ENCODE peak calls at places on chromosome 17, in four cellular contexts. Q is H9; B is CD4-positive, alpha-beta T cell; D is head of caudate nucleus. K is an unnamed sample.

GRCh38 chr17:8740486-8740885 is 4.2 kb downstream of the CCDC42 start:
- DNase-seq in Q (peak; percentile 89), D (no peak), B (peak; percentile 20), K (no peak)

GRCh38 chr17:75927286-75927922 is 13.4 kb downstream of the FBF1 start:
- DNase-seq in B (no peak), Q (peak; percentile 80), D (no peak), K (peak; percentile 63)

GRCh38 chr17:70871180-70871818 is 702.0 kb downstream of the KCNJ2 start:
- DNase-seq in D (no peak), B (no peak), Q (no peak), K (no peak)

GRCh38 chr17:76523084-76524037 is 14.1 kb downstream of the CYGB start:
- DNase-seq in B (peak; percentile 66), Q (peak; percentile 94), D (peak; percentile 82), K (peak; percentile 74)

GRCh38 chr17:246851-247421 is 65.5 kb upstream of the DOC2B start:
- DNase-seq in Q (no peak), D (no peak), B (no peak), K (no peak)

GRCh38 chr17:16255481-16255901 is 38.5 kb downstream of the PIGL start:
- DNase-seq in Q (peak; percentile 47), B (no peak), D (peak; percentile 37), K (no peak)

GRCh38 chr17:72561680-72562079 is 440.9 kb downstream of the SOX9 start:
- DNase-seq in Q (no peak), D (no peak), B (no peak), K (no peak)

GRCh38 chr17:41519501-41520224 is 973 bp upstream of the KRT15 start:
- DNase-seq in Q (no peak), D (no peak), B (no peak), K (no peak)

GRCh38 chr17:37766951-37767350 is 22.1 kb upstream of the HNF1B start:
- DNase-seq in B (no peak), D (no peak), Q (no peak), K (no peak)

GRCh38 chr17:81365148-81365600 is 30.1 kb upstream of the BAHCC1 start:
- DNase-seq in B (no peak), D (peak; percentile 42), Q (peak; percentile 82), K (no peak)

GRCh38 chr17:82930924-82931695 is 91.3 kb upstream of the ZNF750 start:
- DNase-seq in Q (no peak), B (no peak), D (no peak), K (no peak)

GRCh38 chr17:17693253-17693954 is 12.1 kb downstream of the RAI1 start:
- DNase-seq in B (no peak), Q (peak; percentile 73), D (peak; percentile 66), K (no peak)

GRCh38 chr17:76357597-76358158 is 4.0 kb upstream of the PRPSAP1 start:
- DNase-seq in Q (no peak), B (no peak), D (no peak), K (no peak)

GRCh38 chr17:38509772-38510423 is 81.6 kb downstream of the ARHGAP23 start:
- DNase-seq in D (no peak), B (no peak), Q (peak; percentile 78), K (no peak)

GRCh38 chr17:77755410-77755963 is 203.0 kb upstream of the TNRC6C start:
- DNase-seq in Q (no peak), D (no peak), B (no peak), K (no peak)

GRCh38 chr17:47837401-47838039 is 3.6 kb downstream of the SCRN2 start:
- DNase-seq in Q (no peak), D (no peak), B (no peak), K (peak; percentile 89)

GRCh38 chr17:51860934-51861561 is 297.5 kb downstream of the CA10 start:
- DNase-seq in D (peak; percentile 78), B (no peak), Q (peak; percentile 88), K (no peak)

GRCh38 chr17:70668938-70669778 is 499.8 kb downstream of the KCNJ2 start:
- DNase-seq in Q (no peak), D (no peak), B (no peak), K (no peak)

GRCh38 chr17:73887739-73888138 is 243.5 kb upstream of the SDK2 start:
- DNase-seq in B (no peak), D (no peak), Q (no peak), K (no peak)

GRCh38 chr17:13176436-13176835 is 158.6 kb upstream of the ELAC2 start:
- DNase-seq in Q (no peak), D (no peak), B (no peak), K (no peak)

GRCh38 chr17:41614098-41614497 is 1.5 kb upstream of the KRT16 start:
- DNase-seq in Q (no peak), B (no peak), D (no peak), K (no peak)

GRCh38 chr17:3535253-3535995 is 22.2 kb downstream of the TRPV3 start:
- DNase-seq in Q (peak; percentile 93), B (peak; percentile 20), D (peak; percentile 87), K (no peak)

GRCh38 chr17:69179227-69179952 is 37.7 kb upstream of the ABCA6 start:
- DNase-seq in B (no peak), D (no peak), Q (no peak), K (no peak)

GRCh38 chr17:56966277-56966676 is 5.4 kb upstream of the COIL start:
- DNase-seq in D (no peak), Q (no peak), B (no peak), K (no peak)

GRCh38 chr17:79609175-79609589 is 1.7 kb downstream of the RBFOX3 start:
- DNase-seq in D (no peak), Q (no peak), B (no peak), K (no peak)

GRCh38 chr17:48240562-48241130 is 133.1 kb downstream of the SNX11 start:
- DNase-seq in D (no peak), B (no peak), Q (no peak), K (no peak)

GRCh38 chr17:49887744-49888360 is 40.0 kb upstream of the TAC4 start:
- DNase-seq in B (no peak), D (no peak), Q (no peak), K (no peak)

GRCh38 chr17:72422505-72423285 is 301.9 kb downstream of the SOX9 start:
- DNase-seq in D (no peak), B (no peak), Q (no peak), K (no peak)

GRCh38 chr17:82235775-82236141 is 6.9 kb downstream of the SLC16A3 start:
- DNase-seq in Q (no peak), D (no peak), B (no peak), K (no peak)

GRCh38 chr17:45296833-45297124 is 20.0 kb downstream of the MAP3K14 start:
- DNase-seq in B (no peak), Q (no peak), D (no peak), K (no peak)

GRCh38 chr17:75652341-75652740 is 14.6 kb downstream of the RECQL5 start:
- DNase-seq in B (no peak), D (no peak), Q (no peak), K (no peak)

GRCh38 chr17:76383645-76384221 is 676 bp upstream of the SPHK1 start:
- DNase-seq in B (peak; percentile 18), D (no peak), Q (peak; percentile 74), K (peak; percentile 57)

GRCh38 chr17:48413613-48414405 is 16.2 kb downstream of the SKAP1 start:
- DNase-seq in B (no peak), D (no peak), Q (no peak), K (no peak)

GRCh38 chr17:17179371-17179827 is 26.7 kb downstream of the PLD6 start:
- DNase-seq in D (no peak), B (no peak), Q (no peak), K (no peak)

K was measured in 8988T.